ENCODE peak calls at places on chromosome 11, in nine cellular contexts. R is AG04449, M is GM23338, G is lower lobe of right lung, O is bronchial epithelial cell, J is nephron progenitor cell, F is AG09309, B is omental fat pad, V is AG10803. L is an unnamed sample.

GRCh38 chr11:1052133-1053011 is 15.9 kb upstream of the MUC6 start:
- DNase-seq in R (no peak), M (no peak), G (peak; percentile 41), O (no peak), J (peak; percentile 3), F (no peak), B (no peak), V (no peak), L (no peak)

GRCh38 chr11:18706330-18707243 is 8.0 kb downstream of the TMEM86A start:
- DNase-seq in R (no peak), M (peak; percentile 88), G (peak; percentile 67), O (peak; percentile 57), J (no peak), F (no peak), B (no peak), V (no peak), L (peak; percentile 67)

GRCh38 chr11:2671748-2672147 is 28.0 kb downstream of the KCNQ1OT1 start:
- DNase-seq in R (no peak), M (no peak), G (no peak), O (no peak), J (no peak), F (no peak), B (no peak), V (no peak), L (no peak)

GRCh38 chr11:112797653-112798293 is 163.4 kb upstream of the NCAM1 start:
- DNase-seq in R (no peak), M (peak; percentile 70), G (no peak), O (peak; percentile 31), J (peak; percentile 63), F (no peak), B (no peak), V (peak; percentile 20), L (no peak)

GRCh38 chr11:70577258-70577603 is 178.9 kb downstream of the CTTN start:
- DNase-seq in R (no peak), M (no peak), G (no peak), O (no peak), J (no peak), F (no peak), B (no peak), V (no peak), L (no peak)

GRCh38 chr11:3138178-3139085 is 26.7 kb downstream of the OSBPL5 start:
- DNase-seq in R (no peak), M (no peak), G (peak; percentile 38), O (no peak), J (peak; percentile 10), F (no peak), B (no peak), V (no peak), L (no peak)

GRCh38 chr11:47645500-47645899 is 3.1 kb upstream of the MTCH2 start:
- DNase-seq in R (no peak), M (no peak), G (no peak), O (no peak), J (no peak), F (no peak), B (no peak), V (no peak), L (no peak)

GRCh38 chr11:8813658-8814057 is 97.3 kb upstream of the AKIP1 start:
- DNase-seq in R (no peak), M (peak; percentile 92), G (peak; percentile 77), O (peak; percentile 82), J (peak; percentile 79), F (no peak), B (peak; percentile 58), V (peak; percentile 89), L (peak; percentile 69)

GRCh38 chr11:2825886-2826678 is 59.5 kb downstream of the CDKN1C start:
- DNase-seq in R (peak; percentile 90), M (no peak), G (peak; percentile 72), O (peak; percentile 85), J (no peak), F (peak; percentile 92), B (peak; percentile 70), V (peak; percentile 99), L (no peak)

GRCh38 chr11:2523821-2524391 is 79.1 kb downstream of the KCNQ1 start:
- DNase-seq in R (no peak), M (no peak), G (peak; percentile 29), O (no peak), J (no peak), F (no peak), B (peak; percentile 20), V (no peak), L (no peak)

GRCh38 chr11:32173435-32173834 is 82.6 kb downstream of the RCN1 start:
- DNase-seq in R (no peak), M (peak; percentile 88), G (peak; percentile 52), O (peak; percentile 43), J (peak; percentile 67), F (peak; percentile 11), B (no peak), V (peak; percentile 67), L (peak; percentile 33)

GRCh38 chr11:28708075-28708474 is 599.9 kb downstream of the METTL15 start:
- DNase-seq in R (no peak), M (no peak), G (no peak), O (no peak), J (no peak), F (no peak), B (no peak), V (no peak), L (no peak)

GRCh38 chr11:28715726-28716125 is 607.5 kb downstream of the METTL15 start:
- DNase-seq in R (no peak), M (peak; percentile 21), G (no peak), O (no peak), J (no peak), F (no peak), B (no peak), V (no peak), L (no peak)

DNA sequence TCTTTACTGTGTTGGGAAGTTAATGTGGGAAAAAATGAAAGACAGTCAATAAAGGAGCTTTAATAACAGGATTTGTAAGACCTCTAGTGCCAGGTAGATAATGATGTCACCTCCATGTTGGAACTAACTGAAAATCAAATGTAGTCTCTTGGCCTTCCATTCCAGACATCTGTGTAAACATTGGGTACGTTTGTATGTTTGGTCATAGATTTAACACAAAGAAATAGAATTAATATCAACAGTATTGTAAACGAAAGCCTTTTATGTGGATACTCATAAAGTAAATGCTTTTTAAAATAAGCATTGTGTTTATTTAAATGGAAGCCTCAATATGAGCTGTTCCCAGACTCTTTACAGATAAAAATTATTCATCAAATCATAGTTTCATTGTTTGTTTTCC is 605.7 kb downstream of the METTL15 start:
- DNase-seq in R (no peak), M (no peak), G (no peak), O (no peak), J (no peak), F (no peak), B (no peak), V (no peak), L (no peak)
- TF ChIP-seq CTCF in R (no peak), M (no peak), G (no peak), O (no peak), J (no peak), F (no peak), B (no peak), V (no peak), L (no peak)

DNA sequence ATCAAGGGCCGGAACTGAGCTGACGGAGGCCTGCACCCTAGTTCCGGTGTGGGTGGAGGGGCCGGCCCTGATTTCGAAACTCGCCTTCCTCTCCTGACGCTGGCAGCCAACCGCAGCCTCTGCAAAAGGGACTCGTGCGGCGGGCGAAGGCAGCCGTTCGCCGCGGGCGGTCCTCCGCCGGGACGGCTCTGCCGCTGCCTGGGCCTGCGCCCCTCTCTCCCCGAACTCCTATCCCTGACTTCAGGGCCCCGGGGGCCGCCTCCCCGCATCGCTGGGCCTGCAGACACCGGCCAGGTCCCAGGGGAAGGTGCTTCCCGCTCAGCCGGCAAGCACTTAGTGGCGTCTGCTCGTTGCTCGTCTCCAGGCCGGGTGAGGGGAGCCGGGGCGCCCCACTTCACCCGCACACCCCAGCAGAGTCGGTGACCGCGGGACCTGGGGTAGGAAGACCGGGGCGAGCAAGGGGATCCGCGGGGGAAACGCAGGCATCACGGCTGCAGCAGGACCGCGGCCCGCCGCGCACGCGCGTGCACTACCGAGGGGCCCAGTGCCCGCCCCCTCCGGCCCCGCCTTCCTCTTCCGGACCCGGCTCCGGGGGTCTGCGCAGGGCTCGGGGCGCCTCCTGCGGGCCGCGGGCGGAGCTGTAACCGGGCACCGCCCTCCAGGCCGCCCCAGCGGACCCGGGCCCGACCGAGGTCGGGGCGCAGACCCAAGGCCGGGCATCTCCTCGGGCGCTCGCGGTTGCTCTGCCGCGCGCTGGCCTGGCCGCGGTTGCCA is 464 bp upstream of the ANKRD13D start:
- DNase-seq in R (peak; percentile 59), M (peak; percentile 91), G (peak; percentile 96), O (peak; percentile 77), J (peak; percentile 92), F (peak; percentile 71), B (no peak), V (peak; percentile 90), L (peak; percentile 82)
- TF ChIP-seq CTCF in R (peak; percentile 55), M (peak; percentile 27), G (no peak), O (no peak), J (no peak), F (peak; percentile 13), B (no peak), V (no peak), L (no peak)

GRCh38 chr11:115215694-115216615 is 288.3 kb downstream of the CADM1 start:
- DNase-seq in R (no peak), M (peak; percentile 75), G (no peak), O (peak; percentile 8), J (no peak), F (no peak), B (no peak), V (no peak), L (no peak)
- TF ChIP-seq CTCF in R (peak; percentile 19), M (peak; percentile 54), G (peak; percentile 13), O (peak; percentile 36), J (peak; percentile 38), F (peak; percentile 34), B (no peak), V (peak; percentile 34), L (peak; percentile 22)

DNA sequence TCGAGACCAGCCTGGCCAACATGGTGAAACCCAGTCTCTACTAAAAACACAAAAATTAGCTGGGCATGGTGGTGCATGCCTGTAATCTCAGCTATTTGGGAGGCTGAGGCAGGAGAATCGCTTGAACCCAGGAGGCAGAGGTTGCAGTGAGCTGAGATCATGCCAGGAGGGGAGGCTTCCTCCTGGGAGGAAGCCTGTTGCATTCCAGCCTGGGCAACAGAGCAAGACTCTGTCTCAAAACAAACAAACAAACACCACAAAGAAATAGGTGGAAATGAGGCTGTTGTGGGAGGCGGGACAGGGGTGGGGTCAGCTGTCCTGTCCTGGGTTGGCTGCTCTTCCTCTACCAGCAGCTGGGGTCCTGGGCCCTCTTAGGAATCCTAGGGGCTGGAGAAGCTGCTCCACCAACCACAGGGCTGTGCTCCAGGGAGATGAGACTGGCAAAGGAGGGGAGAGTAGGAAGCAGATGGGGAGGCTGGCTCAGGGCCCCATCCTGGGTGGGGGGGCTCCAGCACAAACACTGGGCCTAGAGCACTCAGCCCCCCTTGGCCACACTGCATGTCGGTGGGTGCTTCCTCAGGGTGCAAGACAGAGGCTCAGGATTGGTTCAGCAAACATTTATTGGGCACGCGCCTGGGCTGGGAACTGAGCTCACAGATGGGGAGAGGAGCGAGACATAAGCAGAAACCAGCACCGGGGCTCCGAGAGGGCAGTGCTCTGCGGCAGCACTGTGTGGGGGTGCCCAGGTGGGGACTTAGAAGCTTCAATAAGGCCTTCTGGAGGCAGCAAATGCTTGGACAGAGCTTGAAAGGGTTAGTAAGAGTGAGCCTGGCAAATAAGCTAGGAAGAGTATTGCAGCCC is 11.9 kb upstream of the EHD1 start:
- DNase-seq in R (no peak), M (no peak), G (no peak), O (no peak), J (no peak), F (no peak), B (no peak), V (no peak), L (no peak)
- TF ChIP-seq CTCF in R (no peak), M (no peak), G (no peak), O (no peak), J (no peak), F (no peak), B (no peak), V (no peak), L (no peak)

GRCh38 chr11:13335319-13335718 is 57.7 kb downstream of the BMAL1 start:
- DNase-seq in R (no peak), M (peak; percentile 85), G (peak; percentile 71), O (peak; percentile 62), J (peak; percentile 68), F (peak; percentile 54), B (peak; percentile 68), V (peak; percentile 90), L (peak; percentile 33)
- TF ChIP-seq CTCF in R (peak; percentile 73), M (peak; percentile 93), G (peak; percentile 80), O (peak; percentile 82), J (peak; percentile 77), F (peak; percentile 88), B (no peak), V (peak; percentile 94), L (peak; percentile 73)

L was measured in D721Med.